ENCODE peak calls at places on chromosome 4, in eight cellular contexts. D, S, T, H, Z, C, V and M are unnamed samples.

GRCh38 chr4:85722806-85723205 is 247.9 kb downstream of the ARHGAP24 start:
- DNase-seq in D (no peak), S (no peak), T (no peak), H (no peak), Z (no peak), C (no peak), V (no peak), M (no peak)

GRCh38 chr4:88002786-88003185 is 4.6 kb upstream of the PKD2 start:
- DNase-seq in D (no peak), S (peak; percentile 17), T (no peak), H (no peak), Z (no peak), C (no peak), V (peak; percentile 4), M (peak; percentile 32)

GRCh38 chr4:10963958-10964705 is 279.6 kb upstream of the CLNK start:
- DNase-seq in D (peak; percentile 23), S (peak; percentile 50), T (no peak), H (no peak), Z (peak; percentile 39), C (no peak), V (no peak), M (no peak)

GRCh38 chr4:19844436-19844835 is 407.3 kb upstream of the SLIT2 start:
- DNase-seq in D (no peak), S (peak; percentile 27), T (no peak), H (no peak), Z (no peak), C (no peak), V (no peak), M (no peak)

GRCh38 chr4:72951628-72952027 is 117.9 kb downstream of the COX18 start:
- DNase-seq in D (no peak), S (peak; percentile 27), T (no peak), H (no peak), Z (no peak), C (no peak), V (no peak), M (no peak)

GRCh38 chr4:87117051-87117729 is 103.2 kb downstream of the KLHL8 start:
- DNase-seq in D (no peak), S (no peak), T (no peak), H (no peak), Z (no peak), C (no peak), V (no peak), M (no peak)

GRCh38 chr4:85778809-85779124 is 303.8 kb downstream of the ARHGAP24 start:
- DNase-seq in D (no peak), S (peak; percentile 70), T (no peak), H (no peak), Z (no peak), C (no peak), V (no peak), M (no peak)

GRCh38 chr4:53913771-53914170 is 150.6 kb downstream of the CHIC2 start:
- DNase-seq in D (no peak), S (no peak), T (no peak), H (no peak), Z (no peak), C (no peak), V (no peak), M (no peak)

GRCh38 chr4:99714179-99714578 is 56.6 kb upstream of the C4orf54 start:
- DNase-seq in D (no peak), S (no peak), T (no peak), H (no peak), Z (no peak), C (no peak), V (no peak), M (no peak)

GRCh38 chr4:184506527-184507121 is 32.3 kb upstream of the IRF2 start:
- DNase-seq in D (no peak), S (no peak), T (no peak), H (peak; percentile 45), Z (peak; percentile 34), C (no peak), V (no peak), M (no peak)

GRCh38 chr4:155571184-155571944 is 95.3 kb upstream of the GUCY1A1 start:
- DNase-seq in D (no peak), S (no peak), T (no peak), H (no peak), Z (no peak), C (no peak), V (no peak), M (peak; percentile 53)

GRCh38 chr4:144451771-144452170 is 194.2 kb upstream of the HHIP start:
- DNase-seq in D (no peak), S (peak; percentile 5), T (no peak), H (no peak), Z (no peak), C (no peak), V (no peak), M (no peak)